ENCODE peak calls at places on chromosomes 12 and 14, in five cellular contexts. One of them, this sample, is unnamed.

GRCh38 chr14:24321212-24321975 is 10.1 kb downstream of the LTB4R start:
- DNase-seq in uterus: no peak
- DNase-seq in CD8-positive, alpha-beta T cell: no peak
- DNase-seq in heart left ventricle: no peak
- DNase-seq in DND-41: no peak
- DNase-seq in this sample: no peak

GRCh38 chr12:2092890-2093289 is 40.1 kb downstream of the CACNA1C start:
- DNase-seq in DND-41: no peak
- DNase-seq in CD8-positive, alpha-beta T cell: no peak
- DNase-seq in heart left ventricle: peak
- DNase-seq in uterus: no peak
- DNase-seq in this sample: peak

GRCh38 chr14:99687284-99688209 is 3.4 kb downstream of the CYP46A1 start:
- DNase-seq in CD8-positive, alpha-beta T cell: peak
- DNase-seq in heart left ventricle: no peak
- DNase-seq in uterus: no peak
- DNase-seq in DND-41: no peak
- DNase-seq in this sample: no peak

GRCh38 chr14:104285483-104285790 is 147.1 kb downstream of the KIF26A start:
- DNase-seq in uterus: no peak
- DNase-seq in CD8-positive, alpha-beta T cell: no peak
- DNase-seq in heart left ventricle: no peak
- DNase-seq in DND-41: no peak
- DNase-seq in this sample: no peak

GRCh38 chr12:9919443-9919842 is 12.7 kb downstream of the CLEC2A start:
- DNase-seq in heart left ventricle: no peak
- DNase-seq in DND-41: no peak
- DNase-seq in CD8-positive, alpha-beta T cell: no peak
- DNase-seq in uterus: no peak
- DNase-seq in this sample: no peak

GRCh38 chr12:127559349-127560040 is 707.5 kb upstream of the TMEM132C start:
- DNase-seq in heart left ventricle: peak
- DNase-seq in DND-41: peak
- DNase-seq in CD8-positive, alpha-beta T cell: peak
- DNase-seq in uterus: no peak
- DNase-seq in this sample: peak

GRCh38 chr12:29030006-29030405 is 119.1 kb upstream of the FAR2 start:
- DNase-seq in CD8-positive, alpha-beta T cell: no peak
- DNase-seq in uterus: no peak
- DNase-seq in heart left ventricle: no peak
- DNase-seq in DND-41: no peak
- DNase-seq in this sample: no peak

GRCh38 chr12:52521581-52522266 is 1.5 kb upstream of the KRT5 start:
- DNase-seq in heart left ventricle: no peak
- DNase-seq in CD8-positive, alpha-beta T cell: no peak
- DNase-seq in DND-41: no peak
- DNase-seq in uterus: no peak
- DNase-seq in this sample: no peak

GRCh38 chr12:124565071-124565491 is 2.3 kb downstream of the NCOR2 start:
- DNase-seq in uterus: no peak
- DNase-seq in CD8-positive, alpha-beta T cell: no peak
- DNase-seq in heart left ventricle: no peak
- DNase-seq in DND-41: no peak
- DNase-seq in this sample: no peak

GRCh38 chr12:70982991-70983390 is 62.5 kb upstream of the PTPRR start:
- DNase-seq in CD8-positive, alpha-beta T cell: no peak
- DNase-seq in DND-41: no peak
- DNase-seq in heart left ventricle: no peak
- DNase-seq in uterus: no peak
- DNase-seq in this sample: no peak

GRCh38 chr12:152440-152839 is 61.5 kb downstream of the SLC6A12 start:
- DNase-seq in heart left ventricle: no peak
- DNase-seq in uterus: no peak
- DNase-seq in DND-41: no peak
- DNase-seq in CD8-positive, alpha-beta T cell: no peak
- DNase-seq in this sample: no peak

GRCh38 chr12:81468206-81468605 is 290.9 kb downstream of the PPFIA2 start:
- DNase-seq in DND-41: no peak
- DNase-seq in heart left ventricle: no peak
- DNase-seq in uterus: no peak
- DNase-seq in CD8-positive, alpha-beta T cell: no peak
- DNase-seq in this sample: no peak

GRCh38 chr14:73764881-73765280 is 50.7 kb upstream of the PNMA1 start:
- DNase-seq in heart left ventricle: peak
- DNase-seq in CD8-positive, alpha-beta T cell: no peak
- DNase-seq in uterus: no peak
- DNase-seq in DND-41: no peak
- DNase-seq in this sample: peak

GRCh38 chr14:70810621-70811020 is 1.3 kb upstream of the MAP3K9 start:
- DNase-seq in DND-41: no peak
- DNase-seq in heart left ventricle: no peak
- DNase-seq in uterus: no peak
- DNase-seq in CD8-positive, alpha-beta T cell: no peak
- DNase-seq in this sample: no peak

GRCh38 chr14:103734081-103734888 is 18.7 kb downstream of the ZFYVE21 start:
- DNase-seq in heart left ventricle: no peak
- DNase-seq in CD8-positive, alpha-beta T cell: no peak
- DNase-seq in uterus: no peak
- DNase-seq in DND-41: no peak
- DNase-seq in this sample: no peak

GRCh38 chr14:37142835-37143499 is 29.4 kb downstream of the SLC25A21 start:
- DNase-seq in DND-41: no peak
- DNase-seq in heart left ventricle: no peak
- DNase-seq in CD8-positive, alpha-beta T cell: no peak
- DNase-seq in uterus: no peak
- DNase-seq in this sample: no peak

GRCh38 chr12:119432935-119433334 is 98.4 kb downstream of the CCDC60 start:
- DNase-seq in heart left ventricle: no peak
- DNase-seq in uterus: no peak
- DNase-seq in CD8-positive, alpha-beta T cell: no peak
- DNase-seq in DND-41: no peak
- DNase-seq in this sample: no peak

GRCh38 chr12:46550266-46550879 is 177.8 kb upstream of the SLC38A2 start:
- DNase-seq in heart left ventricle: no peak
- DNase-seq in CD8-positive, alpha-beta T cell: no peak
- DNase-seq in uterus: no peak
- DNase-seq in DND-41: no peak
- DNase-seq in this sample: no peak

GRCh38 chr12:57817261-57817989 is 1.1 kb downstream of the AVIL start:
- DNase-seq in heart left ventricle: no peak
- DNase-seq in DND-41: no peak
- DNase-seq in uterus: no peak
- DNase-seq in CD8-positive, alpha-beta T cell: no peak
- DNase-seq in this sample: no peak

GRCh38 chr14:23286020-23286903 is at the start of gene HOMEZ:
- DNase-seq in uterus: peak
- DNase-seq in DND-41: peak
- DNase-seq in heart left ventricle: peak
- DNase-seq in CD8-positive, alpha-beta T cell: peak
- DNase-seq in this sample: peak

GRCh38 chr12:76878045-76878898 is 547 bp downstream of the CSRP2 start:
- DNase-seq in uterus: peak
- DNase-seq in heart left ventricle: peak
- DNase-seq in CD8-positive, alpha-beta T cell: no peak
- DNase-seq in DND-41: no peak
- DNase-seq in this sample: no peak

GRCh38 chr12:26748741-26749431 is 84.1 kb downstream of the ITPR2 start:
- DNase-seq in heart left ventricle: no peak
- DNase-seq in uterus: no peak
- DNase-seq in DND-41: no peak
- DNase-seq in CD8-positive, alpha-beta T cell: no peak
- DNase-seq in this sample: no peak

GRCh38 chr12:42326466-42327226 is 679 bp downstream of the PPHLN1 start:
- DNase-seq in CD8-positive, alpha-beta T cell: no peak
- DNase-seq in uterus: no peak
- DNase-seq in DND-41: peak
- DNase-seq in heart left ventricle: no peak
- DNase-seq in this sample: no peak

GRCh38 chr14:77212933-77213656 is 31.5 kb downstream of the TMEM63C start:
- DNase-seq in uterus: no peak
- DNase-seq in CD8-positive, alpha-beta T cell: no peak
- DNase-seq in DND-41: peak
- DNase-seq in heart left ventricle: no peak
- DNase-seq in this sample: no peak

GRCh38 chr12:110937104-110937641 is 16.8 kb upstream of the MYL2 start:
- DNase-seq in CD8-positive, alpha-beta T cell: peak
- DNase-seq in heart left ventricle: no peak
- DNase-seq in DND-41: peak
- DNase-seq in uterus: no peak
- DNase-seq in this sample: peak

GRCh38 chr12:122895290-122895689 is 634 bp downstream of the VPS37B start:
- DNase-seq in heart left ventricle: no peak
- DNase-seq in DND-41: no peak
- DNase-seq in uterus: no peak
- DNase-seq in CD8-positive, alpha-beta T cell: no peak
- DNase-seq in this sample: no peak

GRCh38 chr14:21924479-21924878 is 250.9 kb upstream of the OR4E1 start:
- DNase-seq in CD8-positive, alpha-beta T cell: peak
- DNase-seq in DND-41: peak
- DNase-seq in uterus: no peak
- DNase-seq in heart left ventricle: no peak
- DNase-seq in this sample: no peak

GRCh38 chr12:91579516-91580263 is 397.1 kb upstream of the DCN start:
- DNase-seq in heart left ventricle: no peak
- DNase-seq in uterus: no peak
- DNase-seq in DND-41: no peak
- DNase-seq in CD8-positive, alpha-beta T cell: no peak
- DNase-seq in this sample: no peak

GRCh38 chr12:104060791-104061190 is 3.5 kb upstream of the HCFC2 start:
- DNase-seq in heart left ventricle: no peak
- DNase-seq in DND-41: no peak
- DNase-seq in CD8-positive, alpha-beta T cell: no peak
- DNase-seq in uterus: no peak
- DNase-seq in this sample: no peak

GRCh38 chr12:57604454-57605307 is at the start of gene DTX3:
- DNase-seq in heart left ventricle: peak
- DNase-seq in uterus: peak
- DNase-seq in CD8-positive, alpha-beta T cell: peak
- DNase-seq in DND-41: peak
- DNase-seq in this sample: peak

GRCh38 chr14:92287987-92288386 is 35.0 kb upstream of the SLC24A4 start:
- DNase-seq in uterus: no peak
- DNase-seq in CD8-positive, alpha-beta T cell: no peak
- DNase-seq in DND-41: no peak
- DNase-seq in heart left ventricle: no peak
- DNase-seq in this sample: no peak

GRCh38 chr14:31580234-31580633 is 19.0 kb downstream of the NUBPL start:
- DNase-seq in CD8-positive, alpha-beta T cell: no peak
- DNase-seq in DND-41: no peak
- DNase-seq in uterus: no peak
- DNase-seq in heart left ventricle: no peak
- DNase-seq in this sample: no peak

GRCh38 chr14:21723431-21724045 is 49.9 kb upstream of the OR4E1 start:
- DNase-seq in DND-41: peak
- DNase-seq in uterus: no peak
- DNase-seq in heart left ventricle: no peak
- DNase-seq in CD8-positive, alpha-beta T cell: peak
- DNase-seq in this sample: no peak

GRCh38 chr14:46063872-46064271 is 587.7 kb downstream of the RPL10L start:
- DNase-seq in CD8-positive, alpha-beta T cell: no peak
- DNase-seq in DND-41: no peak
- DNase-seq in heart left ventricle: no peak
- DNase-seq in uterus: no peak
- DNase-seq in this sample: no peak

GRCh38 chr12:12779529-12779928 is 5.9 kb upstream of the APOLD1 start:
- DNase-seq in heart left ventricle: no peak
- DNase-seq in CD8-positive, alpha-beta T cell: no peak
- DNase-seq in DND-41: no peak
- DNase-seq in uterus: no peak
- DNase-seq in this sample: no peak

GRCh38 chr12:16012086-16012485 is 101.0 kb downstream of the DERA start:
- DNase-seq in DND-41: no peak
- DNase-seq in heart left ventricle: peak
- DNase-seq in CD8-positive, alpha-beta T cell: no peak
- DNase-seq in uterus: peak
- DNase-seq in this sample: peak
- H3K27ac ChIP-seq in DND-41: no peak
- H3K27ac ChIP-seq in heart left ventricle: peak
- H3K27ac ChIP-seq in CD8-positive, alpha-beta T cell: no peak
- H3K27ac ChIP-seq in uterus: peak
- H3K27ac ChIP-seq in this sample: peak

GRCh38 chr12:45216297-45216982 is 545 bp downstream of the ANO6 start:
- DNase-seq in DND-41: peak
- DNase-seq in CD8-positive, alpha-beta T cell: peak
- DNase-seq in uterus: peak
- DNase-seq in heart left ventricle: peak
- DNase-seq in this sample: peak
- TF ChIP-seq CTCF in DND-41: peak
- TF ChIP-seq CTCF in CD8-positive, alpha-beta T cell: no peak
- TF ChIP-seq CTCF in uterus: peak
- TF ChIP-seq CTCF in heart left ventricle: no peak
- TF ChIP-seq CTCF in this sample: peak

GRCh38 chr14:56173360-56173922 is 55.2 kb downstream of the PELI2 start:
- DNase-seq in heart left ventricle: no peak
- DNase-seq in CD8-positive, alpha-beta T cell: no peak
- DNase-seq in DND-41: peak
- DNase-seq in uterus: no peak
- DNase-seq in this sample: no peak
- H3K27ac ChIP-seq in heart left ventricle: no peak
- H3K27ac ChIP-seq in CD8-positive, alpha-beta T cell: no peak
- H3K27ac ChIP-seq in DND-41: peak
- H3K27ac ChIP-seq in uterus: peak
- H3K27ac ChIP-seq in this sample: no peak

DNA sequence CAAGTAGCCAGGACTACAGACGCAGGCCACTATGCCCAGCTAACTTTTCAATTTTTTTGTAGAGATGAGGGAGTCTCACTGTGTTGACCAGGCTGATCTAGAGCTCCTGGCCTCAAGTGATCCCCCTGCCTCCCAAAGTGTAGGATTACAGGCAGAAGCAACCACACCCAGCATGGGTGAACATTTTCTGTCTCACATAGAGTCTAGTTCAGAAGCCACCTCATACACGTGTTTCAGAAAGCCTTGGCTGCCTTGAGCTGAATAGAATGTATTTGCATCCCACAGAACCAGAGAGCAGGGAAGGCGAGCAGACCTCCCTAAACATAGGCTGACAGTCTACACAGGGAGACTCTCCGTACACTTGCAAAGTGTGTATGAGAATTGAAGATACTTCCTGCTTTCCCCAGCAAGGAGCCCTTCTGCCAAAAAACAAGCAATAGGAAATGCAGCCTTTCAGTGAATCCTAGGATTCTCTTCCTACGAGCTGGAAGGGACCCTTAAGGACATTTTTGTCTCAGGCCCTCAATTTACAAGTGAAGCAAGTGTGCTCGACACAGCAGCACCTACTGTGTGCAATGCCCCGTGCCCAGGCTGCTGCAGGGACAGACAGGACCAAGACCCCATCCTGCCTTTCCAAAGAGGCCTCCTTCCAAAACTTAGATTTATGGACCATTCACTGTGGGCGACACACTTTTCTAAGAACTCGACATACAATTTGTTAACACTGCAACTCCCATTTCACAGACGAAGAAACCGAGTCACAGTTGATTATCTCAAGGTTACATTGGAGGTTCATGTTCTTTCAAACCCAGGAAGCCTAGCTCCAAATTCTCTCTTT is 11.2 kb downstream of the NUAK1 start:
- DNase-seq in DND-41: no peak
- DNase-seq in CD8-positive, alpha-beta T cell: no peak
- DNase-seq in uterus: no peak
- DNase-seq in heart left ventricle: no peak
- DNase-seq in this sample: no peak
- TF ChIP-seq CTCF in DND-41: no peak
- TF ChIP-seq CTCF in CD8-positive, alpha-beta T cell: no peak
- TF ChIP-seq CTCF in uterus: no peak
- TF ChIP-seq CTCF in heart left ventricle: no peak
- TF ChIP-seq CTCF in this sample: no peak

GRCh38 chr12:54021432-54022013 is 6.7 kb upstream of the HOXC6 start:
- DNase-seq in CD8-positive, alpha-beta T cell: no peak
- DNase-seq in uterus: no peak
- DNase-seq in DND-41: no peak
- DNase-seq in heart left ventricle: no peak
- DNase-seq in this sample: no peak
- H3K27ac ChIP-seq in CD8-positive, alpha-beta T cell: no peak
- H3K27ac ChIP-seq in uterus: no peak
- H3K27ac ChIP-seq in DND-41: no peak
- H3K27ac ChIP-seq in heart left ventricle: no peak
- H3K27ac ChIP-seq in this sample: no peak

This sample was measured in left ventricle myocardium inferior.